ENCODE peak calls at places on chromosomes 13 and 19, in ten cellular contexts. W is A549, Q is fibroblast of pulmonary artery, Y is PC-3, H is heart left ventricle, I is fibroblast of mammary gland, O is progenitor cell of endocrine pancreas, X is cardiac muscle cell, G is IMR-90, P is body of pancreas. F is an unnamed sample.

GRCh38 chr13:25468330-25469178 is 96.8 kb downstream of the ATP8A2 start:
- DNase-seq in G (no peak), O (peak), H (peak), X (peak), P (no peak), W (peak), Q (no peak), I (no peak), Y (no peak), F (no peak)

GRCh38 chr19:31300406-31300805 is 48.8 kb downstream of the TSHZ3 start:
- DNase-seq in O (no peak), W (no peak), I (no peak), H (no peak), G (no peak), X (no peak), P (no peak), Y (no peak), Q (no peak), F (peak)

GRCh38 chr19:5130371-5131030 is 161.6 kb downstream of the KDM4B start:
- DNase-seq in G (no peak), O (no peak), Q (no peak), P (peak), H (no peak), X (no peak), W (no peak), Y (no peak), I (no peak), F (no peak)

GRCh38 chr13:48873081-48873480 is 102.6 kb upstream of the FNDC3A start:
- DNase-seq in H (no peak), I (no peak), Y (no peak), O (no peak), Q (no peak), X (no peak), W (no peak), G (no peak), P (no peak), F (no peak)

GRCh38 chr19:33463194-33463593 is 58.4 kb downstream of the PEPD start:
- DNase-seq in P (no peak), X (no peak), Q (no peak), I (no peak), Y (no peak), W (no peak), G (peak), O (no peak), H (no peak), F (no peak)

GRCh38 chr13:49667773-49668172 is 23.5 kb downstream of the EBPL start:
- DNase-seq in P (no peak), Y (peak), H (no peak), Q (no peak), W (no peak), X (no peak), O (no peak), I (peak), G (peak), F (no peak)

GRCh38 chr19:407501-408440 is 1.2 kb downstream of the C2CD4C start:
- DNase-seq in I (no peak), G (no peak), O (no peak), Y (no peak), Q (no peak), H (no peak), X (no peak), W (no peak), P (no peak), F (peak)

GRCh38 chr19:1492474-1493006 is 1.6 kb downstream of the REEP6 start:
- DNase-seq in H (no peak), Q (no peak), G (no peak), W (no peak), Y (peak), X (no peak), O (no peak), I (no peak), P (peak), F (no peak)

GRCh38 chr13:110820311-110820710 is 94.6 kb downstream of the ANKRD10 start:
- DNase-seq in O (no peak), Q (no peak), P (no peak), X (no peak), Y (no peak), H (no peak), W (no peak), I (no peak), G (no peak), F (no peak)

GRCh38 chr19:38869836-38870607 is 8.1 kb downstream of the RINL start:
- DNase-seq in P (peak), O (peak), X (peak), Q (peak), H (peak), Y (no peak), W (peak), G (peak), I (peak), F (peak)

GRCh38 chr19:11192957-11193939 is 4.1 kb downstream of the KANK2 start:
- DNase-seq in H (no peak), P (no peak), X (no peak), O (no peak), I (no peak), Q (no peak), G (no peak), W (no peak), Y (no peak), F (no peak)

GRCh38 chr19:57302727-57303401 is 17.4 kb upstream of the ZNF543 start:
- DNase-seq in X (peak), O (no peak), I (no peak), Q (no peak), G (no peak), W (no peak), P (no peak), Y (peak), H (no peak), F (no peak)

GRCh38 chr13:27524981-27525975 is 74.9 kb upstream of the MTIF3 start:
- DNase-seq in H (no peak), W (no peak), G (no peak), O (no peak), Q (no peak), I (no peak), P (no peak), X (no peak), Y (no peak), F (no peak)

GRCh38 chr13:49099513-49099877 is 120.6 kb upstream of the MLNR start:
- DNase-seq in P (no peak), Q (no peak), X (no peak), Y (no peak), G (no peak), I (no peak), H (no peak), W (no peak), O (no peak), F (no peak)

GRCh38 chr19:47109541-47110375 is 3.8 kb downstream of the ZC3H4 start:
- DNase-seq in H (no peak), P (no peak), I (peak), X (peak), Y (peak), W (no peak), Q (peak), O (no peak), G (peak), F (no peak)

DNA sequence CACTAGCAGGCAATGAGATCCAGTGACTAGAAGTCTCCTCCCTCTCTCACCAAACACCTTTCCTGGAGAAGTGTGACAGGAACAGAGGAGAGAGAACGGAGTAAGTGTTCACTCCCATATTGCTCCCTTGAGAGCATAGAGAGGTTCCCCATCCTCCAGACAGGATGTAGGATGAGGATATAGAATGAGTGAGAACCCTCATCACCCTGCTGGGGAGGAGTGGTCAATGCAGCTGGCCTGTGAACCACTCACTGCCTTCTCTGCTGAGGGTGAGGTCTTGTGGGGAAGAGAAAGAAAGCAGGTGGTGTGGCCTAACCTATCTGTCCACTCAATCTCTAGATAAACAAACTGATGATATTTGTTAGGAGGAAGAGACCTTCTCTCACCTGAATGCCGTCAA is 386.6 kb downstream of the PCDH20 start:
- DNase-seq in I (no peak), O (no peak), Y (peak), W (no peak), X (no peak), Q (no peak), G (no peak), P (no peak), H (no peak), F (no peak)
- TF ChIP-seq CTCF in I (no peak), O (peak), Y (no peak), W (no peak), X (no peak), Q (no peak), G (no peak), P (no peak), H (no peak), F (no peak)

GRCh38 chr13:112968910-112969691 is at the start of gene MCF2L:
- DNase-seq in Y (peak), P (peak), W (peak), O (no peak), I (peak), Q (peak), H (peak), X (peak), G (peak), F (no peak)
- TF ChIP-seq CTCF in Y (peak), P (peak), W (no peak), O (peak), I (no peak), Q (peak), H (peak), X (peak), G (peak), F (no peak)

GRCh38 chr13:30978981-30979956 is 46.8 kb downstream of the TEX26 start:
- DNase-seq in X (peak), P (no peak), G (no peak), O (no peak), Q (peak), H (no peak), Y (peak), I (no peak), W (no peak), F (no peak)
- TF ChIP-seq CTCF in X (peak), P (peak), G (peak), O (peak), Q (peak), H (peak), Y (peak), I (peak), W (peak), F (peak)

GRCh38 chr19:41427647-41428480 is 690 bp upstream of the B3GNT8 start:
- DNase-seq in Y (no peak), X (peak), P (peak), Q (no peak), G (no peak), O (no peak), H (no peak), I (no peak), W (no peak), F (no peak)
- TF ChIP-seq CTCF in Y (no peak), X (peak), P (no peak), Q (no peak), G (no peak), O (no peak), H (no peak), I (no peak), W (no peak), F (no peak)

DNA sequence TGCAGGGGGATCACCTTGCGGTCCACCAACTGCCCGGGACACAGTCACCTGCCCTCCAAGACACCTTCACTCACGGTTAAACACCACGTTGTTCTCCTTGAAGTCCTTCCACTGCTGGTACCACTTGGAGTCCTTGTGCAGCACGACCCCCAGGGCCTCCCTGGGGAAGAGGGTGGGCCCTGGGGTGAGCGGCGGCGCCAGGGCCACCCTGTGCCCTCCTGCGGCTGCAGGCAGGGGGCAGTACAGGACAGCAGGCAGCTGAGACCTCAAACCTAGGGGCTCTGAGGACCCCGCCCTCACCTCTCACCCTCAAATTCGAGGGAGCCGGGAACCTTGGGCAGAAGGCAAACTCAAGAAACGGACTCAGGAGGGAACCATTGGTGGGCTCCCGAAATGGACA is 7.5 kb upstream of the CTXN1 start:
- DNase-seq in W (no peak), O (no peak), H (no peak), G (no peak), P (no peak), Q (no peak), X (no peak), Y (no peak), I (no peak), F (no peak)
- TF ChIP-seq CTCF in W (no peak), O (peak), H (no peak), G (peak), P (no peak), Q (peak), X (peak), Y (peak), I (peak), F (peak)

GRCh38 chr13:23570931-23571330 is 719 bp downstream of the TNFRSF19 start:
- DNase-seq in O (no peak), H (no peak), Y (peak), G (peak), I (peak), W (no peak), X (peak), P (no peak), Q (peak), F (no peak)
- TF ChIP-seq CTCF in O (peak), H (peak), Y (peak), G (peak), I (peak), W (no peak), X (peak), P (no peak), Q (peak), F (no peak)